ENCODE peak calls at places on chromosome 16, in seven cellular contexts. E is HCT116, A is HepG2, W is GM12878, U is SK-N-SH, O is K562, S is Panc1. X is an unnamed sample.

GRCh38 chr16:26969589-26970217 is 97.0 kb upstream of the C16orf82 start:
- DNase-seq in U (no peak), O (peak), A (no peak), S (no peak), E (no peak), W (no peak), X (no peak)

GRCh38 chr16:80015566-80015965 is 415.0 kb upstream of the MAF start:
- DNase-seq in A (no peak), U (no peak), S (no peak), E (no peak), O (no peak), W (no peak), X (no peak)

GRCh38 chr16:71542377-71542776 is 16.2 kb downstream of the CHST4 start:
- DNase-seq in O (peak), E (peak), S (peak), U (peak), W (no peak), A (peak), X (no peak)

GRCh38 chr16:69662901-69663300 is 63.5 kb downstream of the NQO1 start:
- DNase-seq in O (no peak), S (no peak), W (no peak), U (no peak), E (no peak), A (no peak), X (no peak)

GRCh38 chr16:23557779-23558330 is 328 bp downstream of the UBFD1 start:
- DNase-seq in A (peak), W (no peak), S (no peak), E (no peak), O (peak), U (no peak), X (no peak)

GRCh38 chr16:21524068-21524751 is 75.2 kb upstream of the METTL9 start:
- DNase-seq in E (no peak), U (no peak), W (no peak), A (peak), S (no peak), O (no peak), X (no peak)

GRCh38 chr16:17578921-17579876 is 108.4 kb upstream of the XYLT1 start:
- DNase-seq in A (peak), E (peak), S (peak), W (peak), O (peak), U (peak), X (peak)

GRCh38 chr16:55465077-55465896 is 13.7 kb upstream of the MMP2 start:
- DNase-seq in U (peak), S (peak), O (peak), W (peak), E (peak), A (peak), X (peak)

GRCh38 chr16:85285681-85286065 is 173.4 kb upstream of the CIBAR2 start:
- DNase-seq in O (no peak), A (no peak), W (no peak), S (no peak), U (no peak), E (no peak), X (no peak)

GRCh38 chr16:89320717-89321501 is 103.4 kb downstream of the ZNF778 start:
- DNase-seq in W (no peak), S (no peak), O (peak), A (no peak), U (no peak), E (no peak), X (no peak)
- TF ChIP-seq SIN3A in W (no peak), S (no peak), O (no peak), A (no peak), U (no peak), E (no peak), X (no peak)

DNA sequence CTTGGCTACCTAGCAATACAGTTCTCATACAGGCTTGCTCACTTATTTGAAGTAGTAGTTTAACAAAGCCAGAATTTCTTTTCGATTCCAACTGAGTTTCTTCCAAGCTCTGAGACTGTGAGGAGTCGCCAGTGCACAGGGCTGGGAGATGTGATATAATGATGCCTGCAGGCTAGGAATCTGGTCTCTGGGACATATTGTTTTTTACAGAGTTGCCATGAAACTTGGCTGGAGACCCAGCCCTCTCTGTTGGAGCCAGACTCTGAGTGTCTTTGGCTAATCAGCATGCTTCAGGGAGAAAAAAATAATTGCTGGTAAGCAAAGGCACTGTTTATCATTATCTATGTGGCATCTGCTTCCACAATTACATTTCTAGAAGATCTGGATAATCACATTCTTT is 698.8 kb upstream of the GOT2 start:
- DNase-seq in E (no peak), A (no peak), O (no peak), S (no peak), U (peak), W (no peak), X (no peak)
- TF ChIP-seq SIN3A in E (no peak), A (no peak), O (no peak), S (no peak), U (no peak), W (no peak), X (no peak)

GRCh38 chr16:50311891-50312501 is 45.6 kb downstream of the ADCY7 start:
- DNase-seq in E (no peak), S (no peak), O (no peak), W (no peak), A (no peak), U (no peak), X (no peak)

GRCh38 chr16:50309527-50310307 is 43.4 kb downstream of the ADCY7 start:
- DNase-seq in W (no peak), O (no peak), A (peak), U (peak), E (no peak), S (no peak), X (no peak)

GRCh38 chr16:50309156-50309526 is 42.8 kb downstream of the ADCY7 start:
- DNase-seq in E (no peak), W (no peak), S (no peak), O (no peak), A (no peak), U (no peak), X (no peak)

GRCh38 chr16:50310308-50311133 is 44.2 kb downstream of the ADCY7 start:
- DNase-seq in S (no peak), E (no peak), O (no peak), A (peak), W (no peak), U (peak), X (peak)

GRCh38 chr16:50311134-50311528 is 44.8 kb downstream of the ADCY7 start:
- DNase-seq in O (no peak), S (no peak), W (no peak), A (no peak), E (no peak), U (peak), X (no peak)
- TF ChIP-seq SIN3A in O (no peak), S (no peak), W (no peak), A (no peak), E (no peak), U (no peak), X (no peak)

DNA sequence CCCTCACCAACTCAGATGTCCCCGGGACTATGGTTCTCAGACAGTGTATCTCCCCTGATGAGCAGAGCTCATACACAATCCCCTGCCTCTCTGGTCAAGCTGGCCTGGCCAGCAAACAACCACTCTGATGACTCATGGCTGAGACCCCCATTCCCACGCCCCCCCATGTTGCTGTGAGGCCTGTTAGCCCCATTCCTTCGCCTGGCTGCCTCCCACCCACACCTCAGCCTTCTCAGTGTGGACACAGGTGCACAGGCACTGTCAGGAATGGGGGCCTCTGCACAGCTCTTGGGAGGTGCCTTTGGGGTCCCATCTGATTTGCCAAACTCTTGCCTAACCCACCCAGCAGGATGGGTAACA is 80.2 kb downstream of the CNGB1 start:
- DNase-seq in O (no peak), A (no peak), S (no peak), W (no peak), U (no peak), E (no peak), X (no peak)
- TF ChIP-seq SIN3A in O (no peak), A (no peak), S (no peak), W (no peak), U (no peak), E (no peak), X (no peak)

GRCh38 chr16:4525069-4525468 is 13.5 kb downstream of the CDIP1 start:
- DNase-seq in W (no peak), O (no peak), E (no peak), U (no peak), A (no peak), S (no peak), X (no peak)
- TF ChIP-seq SIN3A in W (no peak), O (no peak), E (no peak), U (no peak), A (no peak), S (no peak), X (no peak)